ENCODE peak calls at places on chromosomes 12 and 14, in five cellular contexts. T is HFFc6, D is GM20000, W is GM12865, Q is neural crest cell. I is an unnamed sample.

GRCh38 chr12:90004319-90005074 is 295.9 kb upstream of the ATP2B1 start:
- DNase-seq in T (no peak), D (no peak), W (peak; percentile 14), Q (no peak), I (no peak)

GRCh38 chr12:481422-481821 is 21.7 kb downstream of the B4GALNT3 start:
- DNase-seq in T (no peak), W (no peak), D (no peak), Q (no peak), I (no peak)

GRCh38 chr14:99769799-99770198 is 23.4 kb upstream of the EML1 start:
- DNase-seq in T (no peak), Q (no peak), W (no peak), D (no peak), I (no peak)

GRCh38 chr14:103529383-103530365 is 678 bp downstream of the TRMT61A start:
- DNase-seq in T (no peak), D (no peak), W (no peak), Q (no peak), I (no peak)

GRCh38 chr12:101051901-101052550 is 158.0 kb downstream of the SLC5A8 start:
- DNase-seq in T (no peak), Q (no peak), W (no peak), D (no peak), I (no peak)

GRCh38 chr12:85947286-85947685 is 73.2 kb downstream of the NTS start:
- DNase-seq in T (no peak), D (no peak), Q (no peak), W (no peak), I (no peak)

GRCh38 chr14:23876160-23876750 is 77.3 kb upstream of the DHRS4 start:
- DNase-seq in D (no peak), T (no peak), W (no peak), Q (no peak), I (no peak)

GRCh38 chr12:108373111-108373510 is 34.0 kb upstream of the CMKLR1 start:
- DNase-seq in W (no peak), Q (no peak), T (no peak), D (no peak), I (no peak)

GRCh38 chr12:21891763-21892217 is 49.4 kb downstream of the ABCC9 start:
- DNase-seq in Q (no peak), W (no peak), D (no peak), T (no peak), I (no peak)

GRCh38 chr12:77118696-77119095 is 53.3 kb upstream of the E2F7 start:
- DNase-seq in T (peak; percentile 43), W (no peak), D (no peak), Q (no peak), I (no peak)

GRCh38 chr12:52037248-52037861 is 13.9 kb upstream of the NR4A1 start:
- DNase-seq in Q (no peak), D (no peak), W (no peak), T (no peak), I (no peak)

GRCh38 chr12:132450391-132451171 is 39.4 kb upstream of the FBRSL1 start:
- DNase-seq in W (no peak), D (no peak), T (no peak), Q (no peak), I (no peak)

GRCh38 chr12:2194571-2194970 is 141.8 kb downstream of the CACNA1C start:
- DNase-seq in T (no peak), Q (no peak), W (no peak), D (no peak), I (no peak)

GRCh38 chr12:95857151-95857550 is 1.6 kb upstream of the SNRPF start:
- DNase-seq in W (no peak), D (no peak), Q (no peak), T (no peak), I (no peak)

GRCh38 chr12:95859344-95859816 is 628 bp downstream of the SNRPF start:
- DNase-seq in T (no peak), Q (no peak), D (peak; percentile 7), W (peak; percentile 44), I (no peak)

GRCh38 chr12:95859947-95860850 is 1.4 kb downstream of the SNRPF start:
- DNase-seq in Q (no peak), D (no peak), T (no peak), W (no peak), I (no peak)

GRCh38 chr12:95858451-95859343 is at the start of gene SNRPF:
- DNase-seq in Q (peak; percentile 89), T (peak; percentile 98), W (peak; percentile 97), D (peak; percentile 96), I (peak; percentile 86)

DNA sequence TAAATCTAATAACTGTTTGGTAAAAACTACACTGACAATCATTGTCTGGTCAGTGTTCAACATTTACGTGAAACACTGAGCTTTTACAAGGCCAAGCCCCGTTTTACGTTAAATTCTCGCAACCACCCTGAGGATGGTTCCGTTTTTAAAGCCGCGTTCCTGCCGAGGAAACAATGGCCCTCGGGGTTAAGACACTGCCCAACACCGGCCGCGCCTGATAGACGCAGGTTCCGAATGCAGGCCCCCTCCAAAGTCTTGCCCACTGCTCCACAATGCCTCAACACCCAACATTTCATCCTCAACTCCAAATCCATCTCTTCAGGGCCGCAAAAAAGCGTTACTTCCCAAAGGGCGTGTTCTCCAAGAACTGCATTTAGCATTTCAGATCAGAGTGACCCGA is 953 bp upstream of the SNRPF start:
- DNase-seq in W (no peak), Q (no peak), T (no peak), D (no peak), I (no peak)
- TF ChIP-seq CTCF in W (no peak), Q (no peak), T (no peak), D (no peak), I (no peak)

GRCh38 chr12:116881325-116881866 is at the start of gene HRK:
- DNase-seq in T (no peak), D (no peak), Q (no peak), W (no peak), I (no peak)
- TF ChIP-seq CTCF in T (no peak), D (no peak), Q (no peak), W (no peak), I (no peak)

DNA sequence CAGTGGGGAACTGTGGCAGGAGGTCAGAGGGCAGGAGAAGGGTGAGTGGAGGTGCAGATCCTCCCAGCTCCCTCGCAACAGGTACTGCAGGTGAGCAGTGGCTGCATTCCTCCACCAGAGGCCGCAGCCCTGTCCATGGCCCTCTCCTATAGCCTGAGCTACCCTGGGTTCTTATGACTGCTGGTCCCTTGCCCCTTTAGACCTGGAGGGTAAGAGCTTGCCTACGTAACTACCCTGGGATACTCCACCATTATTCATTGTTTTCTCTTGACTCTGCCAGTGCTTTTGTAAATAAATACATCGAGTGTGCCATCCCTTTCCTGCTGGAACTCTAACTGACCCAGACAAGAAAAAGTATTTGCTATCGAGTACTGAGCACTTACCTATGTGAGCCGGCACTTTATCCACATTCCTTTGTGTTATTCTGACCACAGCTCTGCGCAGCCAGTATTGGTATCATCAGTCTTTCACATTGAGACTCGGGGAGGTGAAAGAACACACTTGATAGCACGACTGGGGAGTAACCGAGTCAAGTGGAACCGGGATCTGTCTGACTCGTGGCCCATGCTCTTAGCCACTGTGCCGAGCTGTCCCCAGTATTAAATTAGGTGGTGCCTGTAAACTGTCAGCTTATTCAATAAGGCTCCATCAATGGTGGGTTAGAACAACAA is 38.5 kb downstream of the LTBP2 start:
- DNase-seq in Q (no peak), T (no peak), D (no peak), W (no peak), I (no peak)
- TF ChIP-seq CTCF in Q (peak; percentile 49), T (no peak), D (no peak), W (no peak), I (no peak)

DNA sequence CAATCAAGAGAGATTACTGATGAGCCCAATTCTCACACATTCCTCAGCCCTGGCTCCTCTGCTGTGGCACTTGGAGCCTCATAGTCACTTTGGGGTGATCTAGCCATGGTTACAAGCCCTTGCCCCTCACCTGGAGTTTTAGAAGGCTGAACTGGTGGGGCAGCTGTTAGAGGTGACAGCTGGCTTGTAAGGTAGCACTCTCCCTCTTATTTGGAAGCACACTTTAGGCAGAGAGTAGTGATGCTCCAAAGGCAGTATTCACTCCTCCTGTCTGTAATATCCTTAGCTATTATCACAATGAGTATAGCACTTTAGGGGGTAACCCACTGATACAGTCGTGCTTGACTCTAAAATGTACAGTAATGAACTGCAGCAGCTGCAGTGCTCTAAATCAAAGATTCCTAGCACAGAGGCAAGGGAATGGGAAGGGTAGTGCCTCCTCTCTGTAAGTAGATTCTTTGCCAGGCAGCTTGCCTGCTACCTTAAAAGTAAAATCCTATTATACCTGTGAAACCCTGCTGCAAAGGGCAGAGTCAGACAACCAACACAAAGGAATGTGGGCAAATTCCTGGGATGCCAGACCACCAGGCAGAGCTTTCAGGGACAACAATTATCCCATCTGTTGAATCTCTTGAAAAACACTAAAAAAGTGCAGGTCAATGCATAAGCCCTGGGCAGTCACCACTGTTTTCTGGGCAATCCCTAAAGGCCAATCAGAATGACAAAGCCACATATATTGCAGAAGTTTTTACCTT is 336.3 kb downstream of the NOVA1 start:
- DNase-seq in T (no peak), Q (no peak), W (no peak), D (no peak), I (no peak)
- TF ChIP-seq CTCF in T (no peak), Q (no peak), W (no peak), D (no peak), I (no peak)

GRCh38 chr12:13444076-13444475 is 247.6 kb downstream of the EMP1 start:
- DNase-seq in Q (no peak), W (no peak), D (no peak), T (no peak), I (no peak)

GRCh38 chr12:13442457-13442856 is 245.9 kb downstream of the EMP1 start:
- DNase-seq in T (no peak), D (no peak), Q (no peak), W (no peak), I (no peak)

GRCh38 chr12:13443028-13443427 is 246.5 kb downstream of the EMP1 start:
- DNase-seq in D (no peak), W (no peak), Q (no peak), T (no peak), I (no peak)

GRCh38 chr12:13443498-13443897 is 247.0 kb downstream of the EMP1 start:
- DNase-seq in T (no peak), W (no peak), Q (no peak), D (no peak), I (no peak)

GRCh38 chr12:13440844-13441243 is 244.3 kb downstream of the EMP1 start:
- DNase-seq in D (no peak), W (no peak), Q (no peak), T (no peak), I (no peak)
- TF ChIP-seq CTCF in D (no peak), W (no peak), Q (no peak), T (no peak), I (no peak)